ENCODE peak calls at places on chromosomes 3 and 15, in four cellular contexts. R is NCI-H1417; V is substantia nigra; Z is stimulated activated CD8-positive, alpha-beta memory T cell treated with anti-CD3 and anti-CD28 coated beads, Interleukin-2, amount 100 ng/mL, for 48 hours. C is an unnamed sample.

GRCh38 chr15:91482799-91483198 is 370.7 kb upstream of the SLCO3A1 start:
- DNase-seq in R (peak; percentile 39), V (no peak), Z (no peak), C (no peak)

GRCh38 chr15:84638103-84638502 is 16.0 kb downstream of the WDR73 start:
- DNase-seq in R (no peak), V (no peak), Z (no peak), C (peak; percentile 82)

GRCh38 chr15:90143176-90143655 is 40.9 kb upstream of the IDH2 start:
- DNase-seq in R (peak; percentile 51), V (peak; percentile 11), Z (peak; percentile 50), C (peak; percentile 93)

GRCh38 chr3:13012228-13012691 is 61.0 kb downstream of the IQSEC1 start:
- DNase-seq in R (no peak), V (no peak), Z (no peak), C (no peak)

GRCh38 chr3:13715961-13716360 is 163.9 kb downstream of the WNT7A start:
- DNase-seq in R (no peak), V (no peak), Z (no peak), C (no peak)

GRCh38 chr3:137012097-137012501 is 54.3 kb downstream of the IL20RB start:
- DNase-seq in R (no peak), V (no peak), Z (no peak), C (peak; percentile 37)

GRCh38 chr3:49799761-49800160 is at the start of gene CDHR4:
- DNase-seq in R (no peak), V (no peak), Z (no peak), C (no peak)

GRCh38 chr3:173958805-173959204 is 561.3 kb downstream of the NLGN1 start:
- DNase-seq in R (no peak), V (no peak), Z (no peak), C (no peak)

GRCh38 chr15:77897896-77898406 is 179.6 kb downstream of the TBC1D2B start:
- DNase-seq in R (no peak), V (no peak), Z (no peak), C (no peak)

GRCh38 chr15:81573098-81573746 is 199.2 kb upstream of the TMC3 start:
- DNase-seq in R (peak; percentile 78), V (no peak), Z (no peak), C (peak; percentile 60)

GRCh38 chr3:113441051-113441770 is at the start of gene CFAP44:
- DNase-seq in R (no peak), V (peak; percentile 50), Z (peak; percentile 48), C (peak; percentile 91)

GRCh38 chr3:110459021-110459420 is 612.6 kb upstream of the NECTIN3 start:
- DNase-seq in R (no peak), V (no peak), Z (no peak), C (no peak)

GRCh38 chr15:39585871-39586301 is 5.0 kb downstream of the THBS1 start:
- DNase-seq in R (no peak), V (no peak), Z (no peak), C (no peak)

C was measured in mesendoderm.